ENCODE peak calls at places on chromosomes 5 and 9, in six cellular contexts. One of them, this sample, is unnamed.
A peak's percentile ranks its signal among the peaks of the same experiment; 100 is the strongest.

GRCh38 chr9:135329571-135330306 is 149.8 kb upstream of the PPP1R26 start:
- DNase-seq in NAMALWA: no peak
- DNase-seq in ovary: no peak
- DNase-seq in HuH-7: no peak
- DNase-seq in PC-9: no peak
- DNase-seq in sigmoid colon: no peak
- DNase-seq in this sample: no peak

GRCh38 chr5:80254767-80255424 is 952 bp downstream of the SERINC5 start:
- DNase-seq in NAMALWA: peak; percentile 48
- DNase-seq in ovary: no peak
- DNase-seq in HuH-7: no peak
- DNase-seq in PC-9: no peak
- DNase-seq in sigmoid colon: no peak
- DNase-seq in this sample: no peak

GRCh38 chr5:160656961-160657570 is 194.9 kb downstream of the ATP10B start:
- DNase-seq in NAMALWA: no peak
- DNase-seq in ovary: no peak
- DNase-seq in HuH-7: peak; percentile 34
- DNase-seq in PC-9: no peak
- DNase-seq in sigmoid colon: no peak
- DNase-seq in this sample: no peak

GRCh38 chr5:93579561-93580386 is 1.2 kb downstream of the NR2F1-AS1 start:
- DNase-seq in NAMALWA: no peak
- DNase-seq in ovary: peak; percentile 61
- DNase-seq in HuH-7: peak; percentile 52
- DNase-seq in PC-9: peak; percentile 35
- DNase-seq in sigmoid colon: peak; percentile 72
- DNase-seq in this sample: no peak

GRCh38 chr5:171757853-171758535 is 27.6 kb upstream of the SMIM23 start:
- DNase-seq in NAMALWA: no peak
- DNase-seq in ovary: no peak
- DNase-seq in HuH-7: no peak
- DNase-seq in PC-9: no peak
- DNase-seq in sigmoid colon: no peak
- DNase-seq in this sample: peak; percentile 79

GRCh38 chr9:110744753-110745522 is 76.3 kb downstream of the MUSK start:
- DNase-seq in NAMALWA: no peak
- DNase-seq in ovary: peak; percentile 51
- DNase-seq in HuH-7: no peak
- DNase-seq in PC-9: peak; percentile 72
- DNase-seq in sigmoid colon: peak; percentile 83
- DNase-seq in this sample: peak; percentile 78

GRCh38 chr5:60846298-60846697 is 2.2 kb upstream of the ELOVL7 start:
- DNase-seq in NAMALWA: no peak
- DNase-seq in ovary: no peak
- DNase-seq in HuH-7: no peak
- DNase-seq in PC-9: no peak
- DNase-seq in sigmoid colon: no peak
- DNase-seq in this sample: no peak

GRCh38 chr5:153629496-153629895 is 139.0 kb downstream of the GRIA1 start:
- DNase-seq in NAMALWA: no peak
- DNase-seq in ovary: no peak
- DNase-seq in HuH-7: no peak
- DNase-seq in PC-9: no peak
- DNase-seq in sigmoid colon: no peak
- DNase-seq in this sample: no peak

GRCh38 chr5:107806705-107807104 is 136.0 kb upstream of the EFNA5 start:
- DNase-seq in NAMALWA: no peak
- DNase-seq in ovary: no peak
- DNase-seq in HuH-7: no peak
- DNase-seq in PC-9: no peak
- DNase-seq in sigmoid colon: no peak
- DNase-seq in this sample: peak; percentile 34

GRCh38 chr9:113302792-113303418 is at the start of gene RNF183:
- DNase-seq in NAMALWA: no peak
- DNase-seq in ovary: no peak
- DNase-seq in HuH-7: no peak
- DNase-seq in PC-9: no peak
- DNase-seq in sigmoid colon: no peak
- DNase-seq in this sample: no peak

GRCh38 chr9:9437641-9438040 is 1175.2 kb downstream of the PTPRD start:
- DNase-seq in NAMALWA: no peak
- DNase-seq in ovary: no peak
- DNase-seq in HuH-7: no peak
- DNase-seq in PC-9: no peak
- DNase-seq in sigmoid colon: no peak
- DNase-seq in this sample: no peak

GRCh38 chr9:112248722-112249121 is 73.6 kb upstream of the SUSD1 start:
- DNase-seq in NAMALWA: no peak
- DNase-seq in ovary: no peak
- DNase-seq in HuH-7: no peak
- DNase-seq in PC-9: no peak
- DNase-seq in sigmoid colon: no peak
- DNase-seq in this sample: no peak

GRCh38 chr5:74693176-74693575 is 8.1 kb downstream of the HEXB start:
- DNase-seq in NAMALWA: no peak
- DNase-seq in ovary: no peak
- DNase-seq in HuH-7: no peak
- DNase-seq in PC-9: no peak
- DNase-seq in sigmoid colon: no peak
- DNase-seq in this sample: no peak

GRCh38 chr9:76464706-76465105 is 5.7 kb downstream of the GCNT1 start:
- DNase-seq in NAMALWA: no peak
- DNase-seq in ovary: no peak
- DNase-seq in HuH-7: no peak
- DNase-seq in PC-9: no peak
- DNase-seq in sigmoid colon: no peak
- DNase-seq in this sample: no peak

GRCh38 chr5:72747826-72748225 is 68.6 kb upstream of the TNPO1 start:
- DNase-seq in NAMALWA: no peak
- DNase-seq in ovary: no peak
- DNase-seq in HuH-7: no peak
- DNase-seq in PC-9: no peak
- DNase-seq in sigmoid colon: no peak
- DNase-seq in this sample: no peak

GRCh38 chr9:137301086-137301947 is 754 bp downstream of the NRARP start:
- DNase-seq in NAMALWA: no peak
- DNase-seq in ovary: peak; percentile 27
- DNase-seq in HuH-7: peak; percentile 77
- DNase-seq in PC-9: peak; percentile 84
- DNase-seq in sigmoid colon: no peak
- DNase-seq in this sample: peak; percentile 29

GRCh38 chr9:117734523-117735314 is 30.5 kb downstream of the TLR4 start:
- DNase-seq in NAMALWA: no peak
- DNase-seq in ovary: no peak
- DNase-seq in HuH-7: no peak
- DNase-seq in PC-9: no peak
- DNase-seq in sigmoid colon: no peak
- DNase-seq in this sample: no peak

GRCh38 chr5:161850491-161850890 is 2.6 kb downstream of the GABRA1 start:
- DNase-seq in NAMALWA: no peak
- DNase-seq in ovary: no peak
- DNase-seq in HuH-7: no peak
- DNase-seq in PC-9: no peak
- DNase-seq in sigmoid colon: no peak
- DNase-seq in this sample: no peak

GRCh38 chr9:16213781-16214515 is 656.5 kb downstream of the BNC2 start:
- DNase-seq in NAMALWA: no peak
- DNase-seq in ovary: peak; percentile 85
- DNase-seq in HuH-7: no peak
- DNase-seq in PC-9: peak; percentile 25
- DNase-seq in sigmoid colon: peak; percentile 89
- DNase-seq in this sample: no peak

This sample was measured in LoVo.